ENCODE peak calls at places on chromosomes 1 and 21, in nine cellular contexts. O, U, T, I, B, L, F, K and A are unnamed samples.

GRCh38 chr21:33976082-33976979 is 60.7 kb upstream of the ATP5PO start:
- DNase-seq in T (peak), L (peak), K (peak), O (peak), F (peak), I (peak), B (no peak), U (peak), A (peak)

GRCh38 chr1:235918032-235918431 is 51.3 kb upstream of the LYST start:
- DNase-seq in U (no peak), B (no peak), L (no peak), O (peak), T (peak), K (no peak), I (no peak), F (no peak), A (no peak)

GRCh38 chr1:79193211-79194079 is 186.9 kb upstream of the ADGRL4 start:
- DNase-seq in L (peak), I (peak), B (no peak), T (no peak), K (no peak), O (peak), F (no peak), U (peak), A (peak)

GRCh38 chr1:20470174-20470573 is 15.8 kb downstream of the CAMK2N1 start:
- DNase-seq in L (no peak), F (no peak), B (peak), I (no peak), T (no peak), O (peak), K (no peak), U (no peak), A (peak)

GRCh38 chr1:15201849-15202551 is 45.0 kb upstream of the FHAD1 start:
- DNase-seq in L (no peak), K (no peak), O (no peak), I (no peak), T (no peak), F (no peak), B (peak), U (no peak), A (no peak)

GRCh38 chr1:215526147-215526845 is 40.8 kb upstream of the KCTD3 start:
- DNase-seq in U (peak), L (peak), O (peak), T (no peak), F (no peak), K (no peak), B (no peak), I (peak), A (peak)

GRCh38 chr1:84433253-84434080 is 35.2 kb downstream of the DNASE2B start:
- DNase-seq in O (peak), T (no peak), B (no peak), L (peak), U (peak), F (peak), I (peak), K (no peak), A (peak)

GRCh38 chr1:1548591-1548990 is 8.2 kb upstream of the TMEM240 start:
- DNase-seq in U (no peak), B (no peak), K (no peak), I (no peak), F (no peak), L (no peak), T (peak), O (no peak), A (no peak)

GRCh38 chr1:37410080-37410479 is 64.3 kb upstream of the ZC3H12A start:
- DNase-seq in U (no peak), O (peak), K (no peak), I (no peak), L (no peak), B (peak), F (no peak), T (no peak), A (no peak)

GRCh38 chr1:52635321-52636089 is 2.5 kb downstream of the SHISAL2A start:
- DNase-seq in T (no peak), K (no peak), B (no peak), L (no peak), U (no peak), I (no peak), O (no peak), F (no peak), A (no peak)

GRCh38 chr1:225711236-225711937 is 58.5 kb upstream of the ENAH start:
- DNase-seq in K (no peak), F (no peak), B (no peak), L (no peak), O (no peak), I (no peak), T (no peak), U (no peak), A (no peak)

GRCh38 chr1:201888282-201889033 is at the start of gene SHISA4:
- DNase-seq in K (peak), F (peak), U (peak), L (no peak), O (peak), T (peak), I (peak), B (peak), A (peak)

GRCh38 chr1:27544818-27545612 is 55.0 kb upstream of the WASF2 start:
- DNase-seq in T (peak), F (peak), B (peak), O (no peak), I (peak), K (peak), U (peak), L (peak), A (peak)